ENCODE peak calls at places on chromosome 22, in seven cellular contexts. T is brain microvascular endothelial cell, K is right lobe of liver, D is heart right ventricle, J is HCT116, B is fibroblast of lung, Q is thoracic aorta. G is an unnamed sample.

GRCh38 chr22:17828502-17829080 is 54.3 kb upstream of the BID start:
- DNase-seq in T (no peak), B (no peak), D (peak; percentile 39), Q (no peak), K (no peak), J (no peak), G (no peak)

GRCh38 chr22:39567135-39567946 is 3.2 kb upstream of the CACNA1I start:
- DNase-seq in T (no peak), Q (no peak), D (no peak), J (no peak), B (no peak), K (no peak), G (peak; percentile 24)

GRCh38 chr22:36541831-36542391 is 12.9 kb upstream of the EIF3D start:
- DNase-seq in T (peak; percentile 81), D (no peak), K (peak; percentile 22), Q (no peak), B (peak; percentile 70), J (peak; percentile 64), G (no peak)

GRCh38 chr22:42078469-42079318 is 806 bp upstream of the SMDT1 start:
- DNase-seq in Q (no peak), D (no peak), J (no peak), T (no peak), K (no peak), B (peak; percentile 42), G (no peak)

GRCh38 chr22:33648478-33648877 is 271.8 kb downstream of the LARGE1 start:
- DNase-seq in B (no peak), Q (no peak), K (no peak), D (peak; percentile 11), T (no peak), J (no peak), G (no peak)

GRCh38 chr22:32042924-32043323 is at the start of gene SLC5A1:
- DNase-seq in D (no peak), K (peak; percentile 64), J (no peak), T (no peak), B (no peak), Q (no peak), G (no peak)

GRCh38 chr22:37063436-37064420 is 12.2 kb downstream of the KCTD17 start:
- DNase-seq in Q (no peak), D (no peak), B (no peak), T (no peak), K (peak; percentile 66), J (no peak), G (no peak)

GRCh38 chr22:45807156-45807915 is 135.7 kb downstream of the ATXN10 start:
- DNase-seq in K (no peak), B (peak; percentile 14), T (peak; percentile 55), D (no peak), J (no peak), Q (no peak), G (no peak)

GRCh38 chr22:31952459-31952858 is 8.1 kb downstream of the YWHAH start:
- DNase-seq in J (no peak), T (peak; percentile 83), K (no peak), D (no peak), B (peak; percentile 92), Q (no peak), G (no peak)

GRCh38 chr22:19430890-19431541 is 517 bp downstream of the HIRA start:
- DNase-seq in T (no peak), D (no peak), B (peak; percentile 36), K (peak; percentile 89), Q (no peak), J (no peak), G (no peak)

GRCh38 chr22:50244420-50245213 is at the start of gene TUBGCP6:
- DNase-seq in D (peak; percentile 95), Q (peak; percentile 83), J (peak; percentile 83), K (peak; percentile 97), B (peak; percentile 91), T (peak; percentile 88), G (peak; percentile 85)

GRCh38 chr22:44360686-44361381 is 48.1 kb upstream of the SHISAL1 start:
- DNase-seq in Q (peak; percentile 53), T (peak; percentile 44), J (no peak), K (peak; percentile 39), D (no peak), B (peak; percentile 54), G (no peak)

GRCh38 chr22:49973018-49973965 is 12.7 kb downstream of the PIM3 start:
- DNase-seq in J (no peak), B (no peak), K (no peak), T (no peak), D (no peak), Q (no peak), G (no peak)

GRCh38 chr22:44023404-44024287 is 456 bp upstream of the PARVB start:
- DNase-seq in B (peak; percentile 32), J (no peak), Q (no peak), D (no peak), T (no peak), K (peak; percentile 72), G (no peak)

GRCh38 chr22:11605468-11605981 is 3922.5 kb upstream of the OR11H1 start:
- DNase-seq in T (no peak), D (no peak), J (no peak), Q (no peak), B (no peak), K (peak; percentile 60), G (no peak)

GRCh38 chr22:49689255-49689770 is 138.4 kb downstream of the BRD1 start:
- DNase-seq in J (no peak), T (no peak), Q (no peak), B (no peak), K (no peak), D (no peak), G (no peak)

GRCh38 chr22:50199251-50199721 is 1.5 kb upstream of the SELENOO start:
- DNase-seq in T (no peak), B (no peak), K (no peak), D (no peak), Q (no peak), J (no peak), G (no peak)

GRCh38 chr22:32333141-32333768 is 24.4 kb upstream of the RFPL3 start:
- DNase-seq in K (no peak), T (no peak), J (no peak), Q (no peak), B (no peak), D (no peak), G (no peak)

GRCh38 chr22:21014202-21015050 is 539 bp upstream of the P2RX6 start:
- DNase-seq in B (peak; percentile 87), T (peak; percentile 90), Q (peak; percentile 42), D (peak; percentile 91), J (peak; percentile 70), K (peak; percentile 85), G (peak; percentile 82)

GRCh38 chr22:16717699-16718558 is 107.3 kb downstream of the XKR3 start:
- DNase-seq in J (no peak), Q (no peak), K (peak; percentile 41), T (no peak), D (no peak), B (no peak), G (no peak)

DNA sequence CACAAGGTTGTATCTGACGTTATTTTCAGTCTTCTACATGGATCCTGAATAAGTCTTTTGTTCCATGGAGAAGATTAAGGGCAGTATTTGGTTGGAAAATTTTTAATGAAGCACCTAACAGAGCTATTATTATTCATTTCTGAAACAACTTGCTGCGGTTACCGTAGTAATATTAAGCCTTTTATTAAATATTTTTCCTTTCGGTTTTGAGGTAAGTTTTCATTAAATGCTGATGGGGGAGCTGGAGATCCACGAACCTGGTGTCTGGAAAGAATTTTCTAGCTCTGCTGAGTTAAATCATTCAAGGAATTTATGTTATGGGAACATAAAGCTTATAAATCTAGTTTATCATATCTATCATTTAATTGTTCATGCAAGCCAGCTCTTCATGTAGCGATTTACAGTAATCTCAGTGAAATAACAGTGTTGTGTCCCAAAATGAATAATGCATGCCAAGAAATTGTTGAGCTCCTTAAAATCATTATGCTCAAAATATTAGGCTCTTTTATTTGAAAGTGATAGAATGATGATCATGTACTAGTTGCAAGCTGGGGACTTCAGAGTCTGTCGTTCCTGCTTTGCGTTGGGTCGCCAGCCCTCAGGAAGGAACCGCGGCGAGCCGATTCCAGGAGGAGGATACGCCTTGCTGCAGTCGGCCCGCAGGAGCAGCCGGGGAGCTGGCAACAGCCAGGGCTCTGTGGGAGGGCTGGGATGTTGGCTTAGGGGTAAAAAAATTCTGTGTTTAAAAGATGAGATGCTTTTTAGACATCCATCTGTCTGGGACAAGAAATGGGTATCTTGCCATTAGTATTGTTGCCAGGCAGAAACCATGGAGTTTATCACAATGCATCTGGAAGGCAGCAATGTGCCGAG is 83.1 kb downstream of the TBC1D22A start:
- DNase-seq in K (no peak), T (peak; percentile 16), B (peak; percentile 86), J (no peak), D (no peak), Q (no peak), G (no peak)
- TF ChIP-seq CTCF in K (peak; percentile 41), T (peak; percentile 57), B (peak; percentile 55), J (no peak), D (peak; percentile 65), Q (no peak), G (no peak)

GRCh38 chr22:47032956-47033647 is 270.7 kb downstream of the TBC1D22A start:
- DNase-seq in B (no peak), Q (no peak), D (no peak), K (no peak), T (no peak), J (no peak), G (no peak)
- H3K27me3 ChIP-seq in B (no peaks in the 10 kb centered on the region), Q (no peaks in the 10 kb centered on the region), D (no peaks in the 10 kb centered on the region), K (no peaks in the 10 kb centered on the region), T (no peaks in the 10 kb centered on the region), J (no peaks in the 10 kb centered on the region), G (no peaks in the 10 kb centered on the region)

GRCh38 chr22:38506118-38506962 is at the start of gene DDX17:
- DNase-seq in Q (peak; percentile 81), J (peak; percentile 91), B (peak; percentile 97), K (peak; percentile 94), T (peak; percentile 89), D (peak; percentile 96), G (peak; percentile 93)
- TF ChIP-seq CTCF in Q (no peak), J (no peak), B (no peak), K (no peak), T (no peak), D (no peak), G (no peak)

DNA sequence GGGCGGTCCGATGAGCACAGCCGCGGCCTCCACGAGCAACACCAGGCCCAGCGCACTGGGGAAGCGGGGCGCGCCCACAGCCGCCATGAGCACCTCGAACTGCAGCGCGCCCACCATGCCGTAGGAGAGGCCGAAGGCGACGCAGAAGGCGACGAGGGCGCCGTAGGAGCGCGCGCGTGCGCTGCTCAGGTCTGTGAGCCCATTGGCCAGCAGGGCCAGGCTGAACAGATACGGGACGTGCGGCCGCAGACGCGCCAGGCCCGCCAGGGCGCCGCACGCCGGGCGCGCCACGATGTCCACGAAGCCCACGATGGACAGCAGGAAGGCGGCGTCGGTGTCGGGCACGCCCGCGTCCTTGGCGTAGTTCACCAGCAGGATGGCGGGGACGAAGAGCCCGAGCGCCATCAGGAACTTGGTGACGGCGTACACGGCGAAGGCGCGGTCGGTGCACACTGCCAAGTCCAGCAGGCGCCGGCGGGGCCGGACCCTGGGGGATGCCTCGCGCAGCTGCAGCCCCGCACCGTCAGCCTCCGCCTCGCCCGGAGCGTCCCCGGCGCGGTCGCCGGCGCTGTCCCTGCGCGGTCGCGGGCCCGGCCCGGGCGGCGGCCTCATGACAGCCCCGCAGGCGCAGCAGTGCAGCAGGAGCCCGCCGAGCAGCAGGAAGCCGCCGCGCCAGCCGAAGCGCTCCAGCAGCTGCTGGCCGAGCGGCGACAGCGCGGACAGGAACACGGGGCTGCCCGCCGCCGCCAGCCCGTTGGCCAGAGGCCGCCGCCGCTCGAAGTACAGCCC is 2.9 kb downstream of the SLC16A8 start:
- DNase-seq in J (no peak), D (no peak), B (peak; percentile 24), K (peak; percentile 58), Q (no peak), T (no peak), G (no peak)
- H3K27me3 ChIP-seq in J (no peaks in the 10 kb centered on the region), D (peaks cover 20% of the 10 kb centered on the region), B (peaks cover 8% of the 10 kb centered on the region), K (no peaks in the 10 kb centered on the region), Q (no peaks in the 10 kb centered on the region), T (peaks cover 14% of the 10 kb centered on the region), G (peaks cover 34% of the 10 kb centered on the region)

G was measured in CD4-positive, alpha-beta T cell.